ENCODE peak calls at places on chromosomes 2 and 18, in eight cellular contexts. One of them, this sample, is unnamed.
A peak's percentile ranks its signal among the peaks of the same experiment; 100 is the strongest.

GRCh38 chr18:58057291-58057965 is 13.4 kb downstream of the NEDD4L start:
- DNase-seq in K562: no peak
- DNase-seq in ovary: no peak
- DNase-seq in A549: no peak
- DNase-seq in GM12891: no peak
- DNase-seq in GM12892: no peak
- DNase-seq in stomach: no peak
- DNase-seq in heart left ventricle: no peak
- DNase-seq in this sample: no peak

GRCh38 chr2:151796774-151797173 is 31.4 kb downstream of the ARL5A start:
- DNase-seq in K562: no peak
- DNase-seq in ovary: no peak
- DNase-seq in A549: no peak
- DNase-seq in GM12891: no peak
- DNase-seq in GM12892: no peak
- DNase-seq in stomach: no peak
- DNase-seq in heart left ventricle: no peak
- DNase-seq in this sample: no peak

GRCh38 chr2:190822038-190822437 is 58.6 kb upstream of the GLS start:
- DNase-seq in K562: no peak
- DNase-seq in ovary: no peak
- DNase-seq in A549: no peak
- DNase-seq in GM12891: no peak
- DNase-seq in GM12892: no peak
- DNase-seq in stomach: no peak
- DNase-seq in heart left ventricle: no peak
- DNase-seq in this sample: no peak

GRCh38 chr18:57062841-57063240 is 84.0 kb upstream of the BOD1L2 start:
- DNase-seq in K562: no peak
- DNase-seq in ovary: no peak
- DNase-seq in A549: no peak
- DNase-seq in GM12891: no peak
- DNase-seq in GM12892: no peak
- DNase-seq in stomach: no peak
- DNase-seq in heart left ventricle: no peak
- DNase-seq in this sample: no peak

GRCh38 chr2:216315817-216316603 is 56.3 kb downstream of the MARCHF4 start:
- DNase-seq in K562: no peak
- DNase-seq in ovary: no peak
- DNase-seq in A549: peak; percentile 64
- DNase-seq in GM12891: no peak
- DNase-seq in GM12892: no peak
- DNase-seq in stomach: no peak
- DNase-seq in heart left ventricle: no peak
- DNase-seq in this sample: no peak

GRCh38 chr18:22026889-22027288 is 142.5 kb upstream of the GATA6 start:
- DNase-seq in K562: no peak
- DNase-seq in ovary: no peak
- DNase-seq in A549: no peak
- DNase-seq in GM12891: no peak
- DNase-seq in GM12892: no peak
- DNase-seq in stomach: no peak
- DNase-seq in heart left ventricle: no peak
- DNase-seq in this sample: no peak

GRCh38 chr2:85853499-85854165 is 35.2 kb downstream of the ST3GAL5 start:
- DNase-seq in K562: no peak
- DNase-seq in ovary: no peak
- DNase-seq in A549: no peak
- DNase-seq in GM12891: no peak
- DNase-seq in GM12892: no peak
- DNase-seq in stomach: no peak
- DNase-seq in heart left ventricle: no peak
- DNase-seq in this sample: no peak

GRCh38 chr2:96685592-96686459 is 43.3 kb downstream of the FER1L5 start:
- DNase-seq in K562: peak; percentile 54
- DNase-seq in ovary: peak; percentile 39
- DNase-seq in A549: no peak
- DNase-seq in GM12891: no peak
- DNase-seq in GM12892: no peak
- DNase-seq in stomach: no peak
- DNase-seq in heart left ventricle: peak; percentile 36
- DNase-seq in this sample: no peak

DNA sequence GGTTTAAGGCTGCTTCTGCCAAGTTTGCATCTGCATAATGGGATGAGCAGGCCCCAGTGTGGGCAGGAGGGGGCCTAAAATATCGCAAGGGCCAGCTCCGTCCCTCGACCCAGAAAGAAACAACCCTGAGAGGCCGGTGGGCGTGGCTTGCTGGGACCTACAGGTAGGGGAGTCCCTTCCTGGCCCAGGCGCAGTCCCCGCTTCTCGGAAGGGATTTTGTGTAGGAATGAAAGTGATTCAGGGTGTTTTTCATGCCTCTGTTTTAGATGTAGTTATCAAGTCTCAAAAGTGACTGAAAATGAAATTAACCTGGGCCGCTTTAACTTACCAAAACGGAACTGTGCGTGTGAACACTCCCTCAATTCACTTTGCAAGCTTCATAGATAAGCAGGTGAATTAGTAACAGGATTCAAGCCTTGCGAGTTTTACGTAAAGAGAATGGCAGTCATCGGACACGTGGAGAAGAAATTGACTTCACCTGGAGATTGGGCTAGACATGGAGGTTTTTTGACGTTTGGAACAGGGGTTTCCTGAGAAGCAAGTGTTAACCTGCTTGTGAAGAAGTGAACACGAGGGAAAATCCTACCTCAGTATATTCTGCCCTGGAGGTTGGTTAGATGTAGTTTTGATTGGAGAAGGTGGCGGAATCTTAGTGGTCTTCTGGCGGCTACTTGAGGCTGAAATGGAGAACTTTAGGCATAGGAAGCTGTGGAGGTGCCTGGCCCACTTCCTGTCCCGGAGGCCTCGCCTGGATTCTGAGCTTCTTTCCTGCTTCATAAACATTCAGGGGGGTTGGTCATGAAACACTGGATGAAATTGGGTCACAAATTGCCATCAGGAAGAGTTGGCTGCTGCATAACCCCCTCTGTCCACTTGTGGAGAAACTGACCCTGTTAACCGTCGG is 1.7 kb downstream of the NCK2 start:
- DNase-seq in K562: peak; percentile 41
- DNase-seq in ovary: peak; percentile 40
- DNase-seq in A549: no peak
- DNase-seq in GM12891: peak; percentile 56
- DNase-seq in GM12892: peak; percentile 56
- DNase-seq in stomach: peak; percentile 89
- DNase-seq in heart left ventricle: peak; percentile 48
- DNase-seq in this sample: peak; percentile 91
- TF ChIP-seq POLR2A in K562: no peak
- TF ChIP-seq POLR2A in ovary: no peak
- TF ChIP-seq POLR2A in A549: no peak
- TF ChIP-seq POLR2A in GM12891: peak; percentile 34
- TF ChIP-seq POLR2A in GM12892: peak; percentile 26
- TF ChIP-seq POLR2A in stomach: no peak
- TF ChIP-seq POLR2A in heart left ventricle: no peak
- TF ChIP-seq POLR2A in this sample: no peak

DNA sequence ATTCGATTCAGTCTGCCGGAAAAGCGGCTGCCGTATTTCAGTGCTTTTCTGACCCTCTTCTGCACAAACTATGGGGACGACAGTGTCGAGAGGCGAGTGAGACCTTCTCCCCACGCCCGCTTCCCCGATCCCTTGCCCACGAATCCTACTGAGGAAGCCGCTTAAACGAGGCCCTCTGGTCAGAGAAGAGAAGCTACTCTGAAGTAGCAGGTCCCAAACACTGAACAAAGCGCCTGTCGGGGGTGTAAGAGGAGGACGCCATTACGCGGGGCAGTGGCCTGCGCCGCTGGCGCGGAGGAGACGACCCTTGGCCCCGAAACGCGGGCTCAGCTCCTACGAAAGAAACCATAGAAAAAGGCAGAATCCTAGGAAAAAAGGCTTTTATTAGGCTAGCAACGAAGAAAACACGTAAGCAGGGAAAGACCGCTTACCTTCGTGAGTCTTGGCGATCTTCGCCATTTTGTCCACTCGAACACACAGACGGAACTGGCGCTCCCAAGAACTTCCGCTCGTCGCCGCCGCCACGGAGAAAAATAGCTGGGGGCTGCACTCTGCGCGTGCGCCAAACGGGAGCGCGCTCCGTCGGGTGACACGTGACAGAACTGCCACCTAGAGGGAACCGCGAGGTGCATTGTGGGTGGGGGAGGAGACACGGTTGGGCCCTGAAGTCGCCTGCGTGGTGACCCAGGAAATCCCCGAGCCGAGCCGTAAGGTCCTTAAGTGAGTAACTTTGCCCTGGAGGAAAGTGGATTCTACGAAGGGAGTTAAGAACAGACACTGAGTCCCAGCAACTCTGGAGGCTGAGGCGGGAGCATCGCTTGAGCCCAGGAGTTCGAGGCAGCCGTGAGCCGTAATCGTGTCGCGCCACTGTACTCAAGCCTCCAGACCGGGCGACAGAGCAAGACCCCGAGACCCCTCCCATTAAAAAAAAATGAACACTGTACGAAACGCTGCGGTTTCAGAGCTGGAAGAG is at the start of gene SF3B1:
- DNase-seq in K562: peak; percentile 89
- DNase-seq in ovary: peak; percentile 98
- DNase-seq in A549: peak; percentile 89
- DNase-seq in GM12891: peak; percentile 79
- DNase-seq in GM12892: peak; percentile 87
- DNase-seq in stomach: peak; percentile 98
- DNase-seq in heart left ventricle: peak; percentile 98
- DNase-seq in this sample: peak; percentile 97
- TF ChIP-seq POLR2A in K562: peak; percentile 89
- TF ChIP-seq POLR2A in ovary: peak; percentile 97
- TF ChIP-seq POLR2A in A549: peak; percentile 87
- TF ChIP-seq POLR2A in GM12891: peak; percentile 92
- TF ChIP-seq POLR2A in GM12892: peak; percentile 97
- TF ChIP-seq POLR2A in stomach: peak; percentile 91
- TF ChIP-seq POLR2A in heart left ventricle: no peak
- TF ChIP-seq POLR2A in this sample: no peak

GRCh38 chr2:61015971-61016370 is 1.5 kb upstream of the PEX13 start:
- DNase-seq in K562: no peak
- DNase-seq in ovary: no peak
- DNase-seq in A549: no peak
- DNase-seq in GM12891: no peak
- DNase-seq in GM12892: no peak
- DNase-seq in stomach: no peak
- DNase-seq in heart left ventricle: no peak
- DNase-seq in this sample: no peak

GRCh38 chr2:61017556-61018318 is at the start of the genes PEX13 and PUS10:
- DNase-seq in K562: peak; percentile 80
- DNase-seq in ovary: peak; percentile 73
- DNase-seq in A549: peak; percentile 93
- DNase-seq in GM12891: peak; percentile 53
- DNase-seq in GM12892: peak; percentile 64
- DNase-seq in stomach: peak; percentile 80
- DNase-seq in heart left ventricle: peak; percentile 78
- DNase-seq in this sample: peak; percentile 94

GRCh38 chr2:61016392-61017002 is 1.0 kb upstream of the PEX13 start:
- DNase-seq in K562: no peak
- DNase-seq in ovary: no peak
- DNase-seq in A549: no peak
- DNase-seq in GM12891: no peak
- DNase-seq in GM12892: peak; percentile 11
- DNase-seq in stomach: no peak
- DNase-seq in heart left ventricle: no peak
- DNase-seq in this sample: no peak

GRCh38 chr2:61018319-61018750 is 280 bp upstream of the PUS10 start:
- DNase-seq in K562: no peak
- DNase-seq in ovary: no peak
- DNase-seq in A549: peak; percentile 54
- DNase-seq in GM12891: peak; percentile 6
- DNase-seq in GM12892: no peak
- DNase-seq in stomach: no peak
- DNase-seq in heart left ventricle: no peak
- DNase-seq in this sample: no peak

DNA sequence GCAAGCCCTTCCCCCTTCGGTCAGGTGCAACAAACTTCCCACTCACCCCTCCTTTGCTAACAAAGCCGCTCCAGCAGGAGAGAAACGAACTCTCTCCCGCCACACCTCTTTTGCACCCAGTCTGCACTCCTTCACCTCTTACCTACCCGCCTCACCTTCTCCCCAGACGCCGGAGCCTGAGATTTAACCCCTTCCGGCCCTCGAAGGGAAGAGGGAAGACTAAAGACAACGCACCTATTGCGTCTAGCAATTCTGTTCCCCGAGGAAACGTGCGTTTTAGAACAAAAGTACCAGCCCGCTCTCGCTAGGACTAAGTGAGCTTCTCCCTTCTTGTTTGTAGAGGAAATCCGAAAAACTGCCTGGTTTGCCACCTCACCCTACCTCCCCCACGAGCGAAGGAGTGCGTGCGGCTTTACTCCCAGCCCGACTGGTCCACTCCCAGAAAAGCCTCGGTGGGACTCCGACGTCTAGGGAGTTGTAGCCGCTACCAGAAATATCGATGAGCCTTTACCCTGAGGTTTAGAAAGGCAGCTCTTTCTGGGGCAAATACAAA is 441 bp upstream of the PEX13 start:
- DNase-seq in K562: peak; percentile 79
- DNase-seq in ovary: peak; percentile 66
- DNase-seq in A549: peak; percentile 81
- DNase-seq in GM12891: peak; percentile 45
- DNase-seq in GM12892: peak; percentile 53
- DNase-seq in stomach: peak; percentile 86
- DNase-seq in heart left ventricle: peak; percentile 63
- DNase-seq in this sample: peak; percentile 93
- TF ChIP-seq POLR2A in K562: peak; percentile 73
- TF ChIP-seq POLR2A in ovary: no peak
- TF ChIP-seq POLR2A in A549: peak; percentile 39
- TF ChIP-seq POLR2A in GM12891: peak; percentile 61
- TF ChIP-seq POLR2A in GM12892: peak; percentile 60
- TF ChIP-seq POLR2A in stomach: peak; percentile 14
- TF ChIP-seq POLR2A in heart left ventricle: no peak
- TF ChIP-seq POLR2A in this sample: no peak

DNA sequence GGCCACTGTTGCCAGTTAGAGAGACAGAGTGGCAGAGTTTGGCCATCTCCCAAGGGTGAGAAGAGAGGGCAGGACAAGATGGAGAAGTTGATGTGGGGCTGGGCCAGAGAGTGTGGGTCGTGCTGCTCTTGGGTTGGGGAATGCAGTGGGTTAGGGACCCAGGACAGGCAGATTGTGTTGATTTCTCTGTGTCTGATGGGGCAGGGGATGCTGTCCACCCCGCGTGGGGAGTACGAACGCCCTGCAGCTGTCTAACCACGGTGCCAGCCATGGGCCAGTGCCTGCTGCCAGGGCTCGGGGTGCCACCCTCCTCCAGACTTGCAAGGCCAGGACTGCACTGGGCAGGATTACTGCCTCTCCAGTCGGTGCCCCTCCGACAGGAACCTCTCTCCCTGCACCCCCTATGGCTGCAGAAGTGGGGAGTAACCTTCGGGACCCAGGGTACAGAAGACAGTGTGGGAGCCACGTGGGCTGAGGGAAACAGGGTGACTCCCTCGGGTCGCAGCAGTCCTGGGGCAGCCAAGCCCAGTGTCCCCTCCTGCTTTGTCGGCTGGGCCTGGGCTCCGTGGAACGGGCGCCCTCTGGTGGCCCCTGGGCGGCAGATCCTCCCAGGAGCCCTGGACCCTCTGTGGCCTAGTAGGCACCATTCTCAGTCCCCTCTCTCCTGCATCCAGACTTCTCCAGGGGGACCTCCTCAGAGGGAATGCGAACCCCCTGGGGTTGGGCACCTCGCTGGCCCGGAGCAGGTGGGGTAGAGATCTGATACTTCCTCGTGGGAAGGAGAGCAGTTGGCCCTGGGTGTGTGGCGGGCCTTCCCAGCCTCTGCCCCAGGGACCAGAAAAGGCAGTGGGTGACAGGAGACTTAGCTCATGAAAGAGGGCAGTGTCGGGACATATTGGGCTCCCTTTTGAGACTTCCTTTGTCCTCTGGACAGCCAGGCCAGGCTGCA is 2.7 kb downstream of the GPC1 start:
- DNase-seq in K562: peak; percentile 74
- DNase-seq in ovary: peak; percentile 74
- DNase-seq in A549: peak; percentile 68
- DNase-seq in GM12891: peak; percentile 93
- DNase-seq in GM12892: peak; percentile 94
- DNase-seq in stomach: peak; percentile 78
- DNase-seq in heart left ventricle: peak; percentile 69
- DNase-seq in this sample: no peak
- TF ChIP-seq POLR2A in K562: no peak
- TF ChIP-seq POLR2A in ovary: no peak
- TF ChIP-seq POLR2A in A549: no peak
- TF ChIP-seq POLR2A in GM12891: no peak
- TF ChIP-seq POLR2A in GM12892: no peak
- TF ChIP-seq POLR2A in stomach: no peak
- TF ChIP-seq POLR2A in heart left ventricle: no peak
- TF ChIP-seq POLR2A in this sample: no peak